ENCODE peak calls at places on chromosome X, in nine cellular contexts. Y is AG04450, R is HCT116, N is astrocyte, I is prostate gland, E is GM12865, B is bronchial epithelial cell, C is neural crest cell, L is suprapubic skin. S is an unnamed sample.

GRCh38 chrX:311156-312129 is 7.2 kb downstream of the GTPBP6 start:
- DNase-seq in Y (no peak), B (no peak), C (no peak), E (no peak), L (peak), N (no peak), I (no peak), R (no peak), S (no peak)

GRCh38 chrX:72304877-72305276 is 837 bp downstream of the CITED1 start:
- DNase-seq in L (no peak), C (no peak), R (no peak), B (no peak), Y (no peak), I (no peak), N (no peak), E (no peak), S (peak)

GRCh38 chrX:40544343-40545250 is 36.2 kb upstream of the ATP6AP2 start:
- DNase-seq in B (peak), Y (no peak), E (no peak), L (no peak), I (peak), N (no peak), R (no peak), C (no peak), S (no peak)

GRCh38 chrX:71253253-71254091 is 468 bp downstream of the ZMYM3 start:
- DNase-seq in L (no peak), Y (no peak), N (peak), C (peak), B (no peak), R (no peak), I (peak), E (peak), S (peak)

GRCh38 chrX:39627257-39627656 is 470.5 kb downstream of the BCOR start:
- DNase-seq in C (no peak), Y (no peak), B (no peak), E (no peak), N (no peak), L (no peak), R (no peak), I (no peak), S (no peak)

GRCh38 chrX:129478516-129478915 is 44.8 kb downstream of the SMARCA1 start:
- DNase-seq in L (no peak), R (no peak), B (no peak), I (no peak), C (no peak), N (peak), Y (no peak), E (no peak), S (no peak)

GRCh38 chrX:139932077-139932900 is 564 bp downstream of the ATP11C start:
- DNase-seq in E (peak), I (peak), B (no peak), R (no peak), C (no peak), L (peak), N (no peak), Y (no peak), S (peak)

GRCh38 chrX:131752493-131753198 is 208.8 kb downstream of the OR13H1 start:
- DNase-seq in R (no peak), I (no peak), C (no peak), N (peak), Y (no peak), E (no peak), L (no peak), B (no peak), S (no peak)

GRCh38 chrX:6024204-6024603 is 204.5 kb downstream of the NLGN4X start:
- DNase-seq in I (no peak), B (peak), N (peak), Y (no peak), E (no peak), L (no peak), C (no peak), R (no peak), S (no peak)

GRCh38 chrX:261858-262390 is 19.3 kb upstream of the PLCXD1 start:
- DNase-seq in L (no peak), N (no peak), C (no peak), E (no peak), R (no peak), B (no peak), I (no peak), Y (no peak), S (no peak)

GRCh38 chrX:103376118-103376978 is at the start of gene BEX3:
- DNase-seq in R (no peak), L (peak), I (peak), B (no peak), N (peak), Y (no peak), E (peak), C (peak), S (peak)

GRCh38 chrX:134431894-134432293 is 28.1 kb upstream of the HPRT1 start:
- DNase-seq in I (no peak), B (peak), E (peak), N (peak), Y (no peak), L (no peak), C (no peak), R (no peak), S (no peak)

GRCh38 chrX:150100261-150100660 is 162.0 kb upstream of the EOLA2 start:
- DNase-seq in B (no peak), Y (no peak), R (no peak), E (no peak), I (no peak), N (peak), L (no peak), C (no peak), S (no peak)

GRCh38 chrX:1468250-1468772 is 15.6 kb upstream of the ASMTL start:
- DNase-seq in B (no peak), R (no peak), Y (no peak), L (peak), E (peak), C (no peak), I (no peak), N (peak), S (no peak)

GRCh38 chrX:3142259-3143042 is 101.2 kb downstream of the ARSF start:
- DNase-seq in N (no peak), L (no peak), Y (no peak), R (peak), E (peak), C (no peak), B (no peak), I (no peak), S (no peak)

GRCh38 chrX:136954930-136955329 is 74.4 kb upstream of the RBMX start:
- DNase-seq in N (peak), Y (no peak), E (peak), L (no peak), R (peak), I (no peak), C (no peak), B (peak), S (no peak)

GRCh38 chrX:11447418-11447817 is 154.2 kb downstream of the AMELX start:
- DNase-seq in B (no peak), E (no peak), L (no peak), C (no peak), N (peak), R (no peak), I (peak), Y (no peak), S (no peak)

GRCh38 chrX:28639502-28639901 is 52.3 kb downstream of the IL1RAPL1 start:
- DNase-seq in C (no peak), Y (no peak), R (peak), L (no peak), N (peak), I (no peak), B (no peak), E (no peak), S (no peak)

GRCh38 chrX:40418413-40419195 is 162.2 kb upstream of the ATP6AP2 start:
- DNase-seq in L (no peak), E (peak), N (peak), I (peak), R (no peak), Y (no peak), C (no peak), B (peak), S (no peak)

GRCh38 chrX:99266255-99266654 is 1143.8 kb downstream of the PCDH19 start:
- DNase-seq in N (no peak), B (no peak), L (no peak), I (no peak), C (no peak), R (no peak), Y (no peak), E (no peak), S (no peak)

GRCh38 chrX:68490644-68491043 is 8.2 kb upstream of the YIPF6 start:
- DNase-seq in C (no peak), R (no peak), I (no peak), E (peak), L (no peak), B (peak), Y (no peak), N (no peak), S (no peak)
- TF ChIP-seq CTCF in C (peak), R (no peak), I (peak), E (peak), L (peak), B (peak), Y (peak), N (peak), S (peak)

GRCh38 chrX:57915680-57916079 is 5.4 kb upstream of the ZXDA start:
- DNase-seq in Y (no peak), N (no peak), R (no peak), C (no peak), E (no peak), L (no peak), I (no peak), B (no peak), S (no peak)

DNA sequence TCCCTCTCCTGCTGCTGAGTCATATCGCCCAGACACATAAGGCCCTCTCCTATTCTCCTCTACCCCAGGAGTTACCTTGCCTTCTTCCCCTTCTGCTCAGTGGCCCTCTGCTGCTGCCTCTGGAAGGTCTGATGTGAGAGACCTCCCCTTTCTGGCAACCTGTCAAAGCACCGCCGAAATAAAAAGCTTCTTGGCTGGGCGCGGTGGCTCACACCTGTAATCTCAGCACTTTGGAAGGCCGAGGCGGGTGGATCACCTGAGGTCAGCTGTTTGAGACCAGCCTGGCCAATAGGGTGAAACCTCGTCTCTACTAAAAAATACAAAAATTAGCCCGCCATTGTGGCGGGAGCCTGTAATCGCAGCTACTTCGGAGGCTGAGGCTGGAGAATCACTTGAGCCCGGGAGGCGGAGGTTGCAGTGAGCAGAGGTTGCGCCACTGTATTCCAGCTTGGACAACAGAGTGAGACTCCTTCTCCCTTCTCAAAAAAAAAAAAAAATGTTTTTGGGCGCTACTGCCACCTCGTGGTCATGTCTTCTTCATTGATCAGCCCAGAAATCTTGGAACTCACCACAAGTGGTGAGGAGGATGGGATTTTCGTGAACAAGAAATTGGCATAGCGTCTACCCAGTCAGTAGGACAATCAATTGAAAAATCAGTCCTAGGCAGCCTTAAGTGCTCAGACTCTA is 8.6 kb upstream of the ZXDA start:
- DNase-seq in L (no peak), N (no peak), Y (no peak), I (no peak), B (peak), R (peak), C (peak), E (peak), S (no peak)
- TF ChIP-seq CTCF in L (peak), N (peak), Y (peak), I (peak), B (peak), R (peak), C (peak), E (peak), S (peak)

GRCh38 chrX:75963774-75964173 is 178.7 kb upstream of the MAGEE2 start:
- DNase-seq in L (no peak), E (no peak), I (no peak), R (no peak), Y (no peak), B (no peak), N (no peak), C (no peak), S (no peak)

DNA sequence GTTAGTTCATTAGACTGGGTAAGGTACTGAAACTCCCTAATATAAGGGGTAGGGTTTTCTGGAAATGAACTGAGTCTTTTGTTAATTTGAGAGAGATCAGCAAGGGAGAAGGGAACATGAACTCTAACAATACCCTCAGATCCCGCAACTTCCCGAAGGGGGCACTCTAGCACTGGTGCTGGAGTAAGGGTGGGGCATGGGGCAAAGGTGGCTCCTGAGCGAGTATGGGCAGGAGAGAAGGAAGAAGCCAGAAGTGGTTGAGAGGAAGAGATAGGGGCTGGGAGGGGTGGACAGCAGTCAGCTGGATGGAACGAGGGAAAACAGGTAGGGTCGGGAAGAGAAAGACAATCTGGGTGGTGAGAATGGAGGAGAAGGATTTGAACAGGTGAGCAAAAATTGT is 183.2 kb upstream of the MAGEE2 start:
- DNase-seq in N (no peak), B (no peak), C (no peak), R (peak), E (no peak), L (no peak), Y (no peak), I (no peak), S (no peak)
- TF ChIP-seq CTCF in N (no peak), B (no peak), C (no peak), R (no peak), E (no peak), L (no peak), Y (no peak), I (no peak), S (no peak)

DNA sequence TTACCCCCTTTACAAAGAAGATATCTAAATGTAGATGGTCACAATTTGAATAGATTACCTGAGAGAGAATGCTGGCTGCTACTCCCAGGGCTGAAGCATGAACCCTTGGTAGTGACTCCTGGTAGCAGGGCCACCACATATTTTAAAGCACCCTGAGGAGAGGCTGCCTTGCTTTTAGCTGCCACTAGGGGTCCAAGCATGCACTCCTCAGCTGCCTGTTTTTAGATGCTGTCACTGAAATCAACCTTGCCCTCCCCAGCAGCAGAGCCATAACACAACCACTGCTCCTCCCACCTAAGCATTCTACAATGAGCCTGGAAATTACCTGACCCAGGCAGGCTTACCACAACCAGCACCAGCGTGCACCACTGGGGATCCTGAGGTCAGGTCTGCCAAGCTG is 850.9 kb downstream of the FAM133A start:
- DNase-seq in Y (no peak), B (peak), I (no peak), L (no peak), C (no peak), R (no peak), E (peak), N (no peak), S (no peak)
- TF ChIP-seq CTCF in Y (no peak), B (no peak), I (no peak), L (no peak), C (peak), R (no peak), E (no peak), N (no peak), S (no peak)

DNA sequence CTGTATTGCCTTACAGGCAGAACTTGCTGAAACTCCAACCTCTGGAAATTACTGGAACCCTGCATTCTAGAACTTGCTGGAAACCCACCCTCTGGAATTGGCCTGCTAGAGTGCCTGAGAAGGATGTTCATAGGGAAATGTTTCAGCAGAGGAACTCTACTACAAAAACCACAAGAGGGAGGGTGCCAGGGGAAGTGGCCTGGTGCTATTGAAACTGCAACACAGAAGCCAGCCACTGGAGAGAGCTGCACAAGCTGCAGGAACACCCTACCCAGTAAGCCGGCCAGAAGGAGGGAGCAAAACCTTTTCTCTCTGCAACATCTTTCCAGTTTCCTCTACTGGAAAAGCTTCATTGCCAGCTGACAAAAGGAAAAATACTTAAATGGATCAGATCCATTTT is 2.5 kb upstream of the BRWD3 start:
- DNase-seq in C (no peak), N (peak), I (no peak), Y (no peak), E (peak), B (no peak), L (no peak), R (no peak), S (peak)
- TF ChIP-seq CTCF in C (no peak), N (no peak), I (no peak), Y (peak), E (peak), B (no peak), L (no peak), R (no peak), S (no peak)